ENCODE peak calls at places on chromosomes 7 and 10, in six cellular contexts. D is NB4, J is endothelial cell, I is WERI-Rb-1, O is fibroblast of pulmonary artery, Q is cardiac muscle cell. C is an unnamed sample.

GRCh38 chr10:96987842-96988175 is 155.7 kb downstream of the LCOR start:
- DNase-seq in J (no peak), I (no peak), D (no peak), O (no peak), Q (no peak), C (no peak)

GRCh38 chr7:100407285-100408180 is 21.0 kb downstream of the ZCWPW1 start:
- DNase-seq in Q (peak; percentile 68), I (peak; percentile 35), O (peak; percentile 87), D (peak; percentile 88), J (peak; percentile 47), C (peak; percentile 82)

GRCh38 chr10:113880236-113880635 is 25.8 kb downstream of the NHLRC2 start:
- DNase-seq in D (no peak), Q (no peak), J (no peak), I (no peak), O (peak; percentile 38), C (no peak)

GRCh38 chr7:36287371-36288241 is 102.1 kb upstream of the ANLN start:
- DNase-seq in Q (no peak), J (no peak), D (peak; percentile 54), O (no peak), I (no peak), C (no peak)

GRCh38 chr7:92375013-92375412 is 72.3 kb upstream of the GATAD1 start:
- DNase-seq in J (no peak), Q (no peak), O (peak; percentile 4), I (no peak), D (no peak), C (no peak)

GRCh38 chr10:82213784-82214183 is 338.8 kb downstream of the NRG3 start:
- DNase-seq in I (no peak), D (no peak), O (no peak), Q (no peak), J (no peak), C (no peak)

GRCh38 chr7:100753750-100754149 is 20.4 kb downstream of the ZAN start:
- DNase-seq in Q (no peak), I (no peak), D (no peak), O (no peak), J (no peak), C (peak; percentile 38)

GRCh38 chr10:70053212-70053895 is 708 bp downstream of the MACROH2A2 start:
- DNase-seq in D (no peak), O (no peak), I (peak; percentile 43), J (peak; percentile 46), Q (peak; percentile 50), C (no peak)

GRCh38 chr7:85479918-85480658 is 293.2 kb upstream of the SEMA3D start:
- DNase-seq in O (no peak), J (no peak), Q (no peak), I (no peak), D (no peak), C (no peak)

GRCh38 chr7:149140784-149141183 is 6.5 kb upstream of the ZNF398 start:
- DNase-seq in Q (no peak), D (peak; percentile 77), I (no peak), O (peak; percentile 24), J (no peak), C (peak; percentile 40)

GRCh38 chr7:73536479-73536878 is 14.4 kb upstream of the BAZ1B start:
- DNase-seq in I (no peak), J (no peak), O (no peak), D (no peak), Q (no peak), C (no peak)

GRCh38 chr7:147658392-147658791 is 932.2 kb upstream of the C7orf33 start:
- DNase-seq in D (no peak), Q (no peak), O (no peak), J (no peak), I (no peak), C (no peak)

GRCh38 chr10:80133221-80133620 is 691 bp downstream of the PLAC9 start:
- DNase-seq in I (no peak), D (no peak), O (peak; percentile 46), J (no peak), Q (no peak), C (no peak)

GRCh38 chr7:99828818-99829217 is 1.0 kb downstream of the CYP3A43 start:
- DNase-seq in O (no peak), Q (no peak), D (no peak), I (no peak), J (no peak), C (no peak)

GRCh38 chr10:98488669-98489430 is 42.1 kb upstream of the HPS1 start:
- DNase-seq in D (no peak), I (no peak), Q (no peak), O (peak; percentile 49), J (no peak), C (peak; percentile 34)

GRCh38 chr7:87210506-87210905 is 9.0 kb downstream of the TMEM243 start:
- DNase-seq in I (no peak), D (peak; percentile 62), Q (no peak), J (no peak), O (no peak), C (no peak)

GRCh38 chr7:89339748-89340147 is 544.2 kb upstream of the TEX47 start:
- DNase-seq in D (no peak), J (no peak), I (no peak), Q (no peak), O (no peak), C (no peak)

GRCh38 chr7:89332026-89332425 is 536.5 kb upstream of the TEX47 start:
- DNase-seq in Q (no peak), O (no peak), D (no peak), I (no peak), J (no peak), C (no peak)

GRCh38 chr7:89335490-89335889 is 540.0 kb upstream of the TEX47 start:
- DNase-seq in O (no peak), Q (no peak), J (no peak), I (no peak), D (no peak), C (no peak)

GRCh38 chr7:89334785-89335184 is 539.2 kb upstream of the TEX47 start:
- DNase-seq in Q (no peak), J (no peak), D (peak; percentile 32), I (no peak), O (no peak), C (no peak)
- TF ChIP-seq CTCF in Q (no peak), J (peak; percentile 38), D (peak; percentile 5), I (peak; percentile 39), O (no peak), C (no peak)

GRCh38 chr10:72688208-72688651 is 3.7 kb upstream of the MCU start:
- DNase-seq in D (no peak), O (peak; percentile 85), J (no peak), I (no peak), Q (no peak), C (peak; percentile 62)

GRCh38 chr10:72692057-72692891 is at the start of gene MCU:
- DNase-seq in J (peak; percentile 91), I (peak; percentile 96), O (peak; percentile 95), Q (peak; percentile 97), D (peak; percentile 98), C (peak; percentile 41)

GRCh38 chr10:72691470-72692056 is 380 bp upstream of the MCU start:
- DNase-seq in J (no peak), Q (no peak), D (no peak), I (no peak), O (no peak), C (peak; percentile 96)

GRCh38 chr10:72690071-72690755 is 1.7 kb upstream of the MCU start:
- DNase-seq in Q (no peak), O (no peak), D (peak; percentile 27), J (no peak), I (no peak), C (peak; percentile 27)

DNA sequence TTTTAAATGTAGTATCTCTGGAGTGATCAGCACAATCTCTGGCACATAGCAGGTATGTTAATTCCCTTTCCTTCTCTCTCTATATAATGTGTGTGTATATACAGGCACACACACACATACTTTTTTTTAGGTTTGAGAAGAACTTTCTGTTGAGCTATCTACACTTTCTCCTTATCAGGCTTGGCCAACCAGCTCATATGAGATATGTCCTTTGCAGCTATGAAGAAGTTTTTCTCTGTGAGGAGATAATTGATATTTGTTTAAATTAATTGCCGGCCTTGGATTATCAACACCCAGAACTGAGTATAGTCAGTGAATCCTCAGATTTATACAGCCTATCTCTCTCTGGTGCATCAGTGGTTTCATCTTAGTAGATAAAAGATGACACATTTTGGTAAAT is 2.3 kb upstream of the MCU start:
- DNase-seq in Q (no peak), J (no peak), D (no peak), O (no peak), I (no peak), C (no peak)
- TF ChIP-seq CTCF in Q (no peak), J (no peak), D (no peak), O (no peak), I (no peak), C (no peak)

GRCh38 chr10:100877451-100877850 is 35.3 kb upstream of the SLF2 start:
- DNase-seq in O (no peak), Q (no peak), I (no peak), J (no peak), D (no peak), C (no peak)

GRCh38 chr10:100882251-100882643 is 30.5 kb upstream of the SLF2 start:
- DNase-seq in O (no peak), Q (no peak), J (no peak), I (no peak), D (no peak), C (no peak)

GRCh38 chr10:100878291-100878910 is 34.4 kb upstream of the SLF2 start:
- DNase-seq in D (peak; percentile 80), Q (peak; percentile 80), O (peak; percentile 83), J (peak; percentile 69), I (peak; percentile 75), C (peak; percentile 78)

GRCh38 chr10:100881552-100882250 is 31.1 kb upstream of the SLF2 start:
- DNase-seq in O (no peak), Q (no peak), D (no peak), J (no peak), I (no peak), C (no peak)

DNA sequence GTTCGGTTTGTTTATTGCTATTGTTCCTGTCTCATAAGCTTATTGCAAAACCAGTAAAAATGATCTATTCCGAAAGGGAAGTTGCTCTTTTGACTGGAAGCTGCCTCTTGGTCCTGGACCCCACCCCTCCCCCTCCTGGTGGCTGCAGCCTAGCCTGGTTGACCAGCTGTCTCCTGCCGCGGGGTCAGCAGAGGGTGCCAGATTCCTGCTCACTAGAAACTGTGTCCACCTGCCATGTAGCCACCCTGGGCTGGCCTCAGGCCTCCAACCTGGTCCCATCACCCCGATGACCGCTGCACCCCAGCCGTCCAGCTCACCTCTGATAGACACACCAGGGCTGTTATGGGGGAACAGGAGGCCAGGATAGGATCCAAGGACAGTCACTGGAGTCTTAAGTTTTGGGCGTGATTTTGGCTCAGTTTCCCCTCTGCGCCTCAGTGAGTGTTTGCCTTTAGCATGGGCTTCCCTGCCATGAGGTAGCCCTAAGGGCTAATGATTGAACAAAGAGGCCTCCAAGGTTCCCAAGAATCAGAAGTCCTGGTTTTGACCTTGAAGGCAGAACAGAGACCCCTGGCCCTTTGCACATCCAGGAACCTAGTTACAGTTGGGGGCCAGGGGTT is 32.9 kb upstream of the SLF2 start:
- DNase-seq in Q (peak; percentile 47), J (peak; percentile 46), I (peak; percentile 91), O (no peak), D (no peak), C (no peak)
- TF ChIP-seq CTCF in Q (no peak), J (no peak), I (peak; percentile 82), O (no peak), D (no peak), C (no peak)

DNA sequence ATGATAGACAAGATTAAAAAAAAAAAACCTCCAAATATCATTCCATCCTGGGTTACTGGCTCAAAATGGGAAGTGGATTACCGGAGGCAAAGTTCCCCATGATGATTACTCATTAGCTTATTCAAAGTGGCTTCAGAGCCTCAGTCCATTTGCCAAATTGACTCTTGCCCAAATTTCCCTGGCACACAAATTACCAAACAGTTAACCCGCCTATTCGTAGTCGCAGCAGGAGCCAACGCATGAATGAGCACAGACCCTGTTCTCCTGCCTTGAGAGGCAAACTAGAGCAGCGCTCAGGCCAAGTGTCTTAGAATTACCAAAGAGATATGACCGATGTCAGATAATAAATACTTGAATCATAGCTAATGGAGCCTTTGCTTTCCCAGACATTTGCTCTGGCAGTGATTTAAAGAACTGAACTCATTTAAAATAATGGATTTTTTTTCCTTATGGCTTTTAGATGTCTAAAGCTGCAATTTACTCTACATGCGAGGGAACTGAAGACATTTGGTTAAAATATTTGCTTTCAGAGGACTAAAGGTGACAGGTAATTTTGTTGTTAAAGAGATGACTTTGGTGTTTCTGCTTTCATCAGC is 64.9 kb downstream of the CTTNBP2 start:
- DNase-seq in D (no peak), O (no peak), Q (peak; percentile 37), J (no peak), I (no peak), C (peak; percentile 57)
- TF ChIP-seq CTCF in D (no peak), O (no peak), Q (no peak), J (no peak), I (no peak), C (no peak)